ENCODE peak calls at places on chromosomes 1 and 21, in six cellular contexts. Z is hypothalamus; U is effector memory CD8-positive, alpha-beta T cell; D is cardiac muscle cell; P is activated CD4-positive, CD25-positive, alpha-beta regulatory T cell; W is Peyer's patch. Y is an unnamed sample.

GRCh38 chr1:20480261-20481157 is 5.5 kb downstream of the CAMK2N1 start:
- DNase-seq in Z (peak), U (no peak), D (no peak), P (no peak), W (no peak), Y (no peak)

GRCh38 chr1:230392920-230393521 is 33.1 kb downstream of the PGBD5 start:
- DNase-seq in Z (no peak), U (no peak), D (no peak), P (no peak), W (no peak), Y (no peak)

GRCh38 chr1:70353641-70354331 is 736 bp downstream of the ANKRD13C start:
- DNase-seq in Z (no peak), U (no peak), D (peak), P (peak), W (no peak), Y (no peak)

GRCh38 chr1:2554621-2555387 is 1.4 kb upstream of the TNFRSF14 start:
- DNase-seq in Z (no peak), U (peak), D (peak), P (no peak), W (peak), Y (no peak)

GRCh38 chr1:231684333-231685244 is 58.0 kb downstream of the DISC1 start:
- DNase-seq in Z (no peak), U (no peak), D (no peak), P (no peak), W (no peak), Y (peak)

GRCh38 chr1:167013124-167013900 is 24.2 kb downstream of the MAEL start:
- DNase-seq in Z (no peak), U (no peak), D (no peak), P (no peak), W (no peak), Y (no peak)

GRCh38 chr1:39788758-39789570 is at the start of gene BMP8B:
- DNase-seq in Z (peak), U (peak), D (peak), P (peak), W (peak), Y (peak)

GRCh38 chr21:44643911-44644310 is 2.3 kb upstream of the KRTAP10-11 start:
- DNase-seq in Z (no peak), U (no peak), D (no peak), P (no peak), W (peak), Y (no peak)

GRCh38 chr1:208431721-208432120 is 187.5 kb upstream of the PLXNA2 start:
- DNase-seq in Z (no peak), U (no peak), D (no peak), P (no peak), W (no peak), Y (no peak)

GRCh38 chr1:42730002-42730401 is 10.0 kb downstream of the CLDN19 start:
- DNase-seq in Z (no peak), U (no peak), D (no peak), P (no peak), W (no peak), Y (no peak)

GRCh38 chr1:5733596-5733995 is 258.6 kb downstream of the NPHP4 start:
- DNase-seq in Z (no peak), U (no peak), D (no peak), P (no peak), W (no peak), Y (no peak)

GRCh38 chr1:25695066-25695990 is 78.7 kb downstream of the MAN1C1 start:
- DNase-seq in Z (no peak), U (no peak), D (peak), P (no peak), W (peak), Y (no peak)

GRCh38 chr1:203076031-203076511 is 9.7 kb downstream of the MYOG start:
- DNase-seq in Z (no peak), U (no peak), D (no peak), P (no peak), W (no peak), Y (no peak)

GRCh38 chr1:53733447-53733931 is 5.5 kb downstream of the GLIS1 start:
- DNase-seq in Z (no peak), U (no peak), D (no peak), P (no peak), W (no peak), Y (no peak)

GRCh38 chr1:164265232-164265631 is 293.8 kb upstream of the PBX1 start:
- DNase-seq in Z (no peak), U (no peak), D (no peak), P (no peak), W (no peak), Y (no peak)

GRCh38 chr1:5910276-5910620 is 82.0 kb downstream of the NPHP4 start:
- DNase-seq in Z (no peak), U (no peak), D (no peak), P (no peak), W (no peak), Y (no peak)

GRCh38 chr1:47262787-47263413 is 30.9 kb upstream of the TAL1 start:
- DNase-seq in Z (no peak), U (peak), D (peak), P (no peak), W (no peak), Y (no peak)

GRCh38 chr1:54710841-54711240 is 4.8 kb upstream of the TTC4 start:
- DNase-seq in Z (no peak), U (no peak), D (no peak), P (no peak), W (no peak), Y (no peak)

GRCh38 chr21:29634410-29634809 is 305.4 kb downstream of the GRIK1 start:
- DNase-seq in Z (no peak), U (no peak), D (peak), P (no peak), W (no peak), Y (no peak)

GRCh38 chr1:115975569-115976061 is 698 bp upstream of the SLC22A15 start:
- DNase-seq in Z (no peak), U (no peak), D (no peak), P (no peak), W (no peak), Y (no peak)

GRCh38 chr1:84774674-84775548 is 84.7 kb upstream of the SSX2IP start:
- DNase-seq in Z (no peak), U (no peak), D (no peak), P (no peak), W (no peak), Y (no peak)

GRCh38 chr1:50329332-50329932 is 93.8 kb downstream of the DMRTA2 start:
- DNase-seq in Z (no peak), U (no peak), D (no peak), P (no peak), W (no peak), Y (no peak)

GRCh38 chr1:178294654-178295053 is 200.8 kb downstream of the RASAL2 start:
- DNase-seq in Z (no peak), U (no peak), D (no peak), P (no peak), W (no peak), Y (no peak)